ENCODE peak calls at places on chromosomes 11 and 22, in ten cellular contexts. T is foreskin fibroblast; W is glutamatergic neuron; A is cardiac muscle cell; R is H9; N is mesothelial cell of epicardium; B is adrenal gland; Q is AG04450; M is fibroblast of the aortic adventitia; O is activated CD8-positive, alpha-beta T cell treated with anti-CD3 and anti-CD28 coated beads for 36 hours. S is an unnamed sample.

GRCh38 chr11:47617417-47617809 is 23.2 kb upstream of the C1QTNF4 start:
- DNase-seq in T (peak; percentile 74), W (no peak), A (peak; percentile 46), R (no peak), N (no peak), B (no peak), Q (peak; percentile 44), M (peak; percentile 68), O (no peak), S (no peak)

GRCh38 chr22:44801476-44801875 is 49.1 kb downstream of the ARHGAP8 start:
- DNase-seq in T (no peak), W (no peak), A (no peak), R (no peak), N (no peak), B (no peak), Q (no peak), M (no peak), O (no peak), S (no peak)

GRCh38 chr11:14905104-14906033 is 13.3 kb upstream of the CYP2R1 start:
- DNase-seq in T (peak; percentile 45), W (peak; percentile 80), A (peak; percentile 63), R (peak; percentile 90), N (no peak), B (peak; percentile 35), Q (no peak), M (peak; percentile 33), O (peak; percentile 86), S (no peak)

GRCh38 chr11:12840871-12841516 is 166.8 kb downstream of the TEAD1 start:
- DNase-seq in T (peak; percentile 67), W (no peak), A (no peak), R (no peak), N (no peak), B (no peak), Q (no peak), M (peak; percentile 35), O (no peak), S (no peak)

GRCh38 chr11:115439385-115439784 is 64.8 kb downstream of the CADM1 start:
- DNase-seq in T (peak; percentile 1), W (no peak), A (no peak), R (no peak), N (no peak), B (no peak), Q (peak; percentile 44), M (no peak), O (no peak), S (no peak)

GRCh38 chr11:95688501-95689222 is 100.9 kb downstream of the FAM76B start:
- DNase-seq in T (no peak), W (no peak), A (no peak), R (no peak), N (no peak), B (no peak), Q (no peak), M (no peak), O (no peak), S (no peak)

GRCh38 chr22:40728731-40729189 is 49.5 kb downstream of the MCHR1 start:
- DNase-seq in T (peak; percentile 24), W (no peak), A (peak; percentile 64), R (no peak), N (peak; percentile 52), B (no peak), Q (no peak), M (peak; percentile 37), O (peak; percentile 79), S (no peak)

GRCh38 chr11:59756496-59756840 is 1.3 kb downstream of the STX3 start:
- DNase-seq in T (peak; percentile 57), W (no peak), A (no peak), R (no peak), N (no peak), B (no peak), Q (no peak), M (no peak), O (no peak), S (no peak)

GRCh38 chr11:122672892-122673291 is 17.4 kb downstream of the UBASH3B start:
- DNase-seq in T (peak; percentile 61), W (no peak), A (no peak), R (no peak), N (no peak), B (peak; percentile 37), Q (no peak), M (no peak), O (no peak), S (no peak)

GRCh38 chr22:26751217-26751616 is 93.8 kb downstream of the MIAT start:
- DNase-seq in T (no peak), W (no peak), A (peak; percentile 61), R (peak; percentile 96), N (no peak), B (peak; percentile 29), Q (no peak), M (no peak), O (no peak), S (no peak)

GRCh38 chr22:26753125-26753862 is 95.9 kb downstream of the MIAT start:
- DNase-seq in T (no peak), W (no peak), A (no peak), R (peak; percentile 44), N (no peak), B (no peak), Q (no peak), M (no peak), O (no peak), S (no peak)

GRCh38 chr22:26757496-26757895 is 100.1 kb downstream of the MIAT start:
- DNase-seq in T (no peak), W (no peak), A (no peak), R (no peak), N (no peak), B (no peak), Q (no peak), M (no peak), O (no peak), S (no peak)

GRCh38 chr22:26762503-26763170 is 105.2 kb downstream of the MIAT start:
- DNase-seq in T (no peak), W (no peak), A (no peak), R (no peak), N (no peak), B (no peak), Q (no peak), M (no peak), O (no peak), S (no peak)

GRCh38 chr22:26756675-26757293 is 99.4 kb downstream of the MIAT start:
- DNase-seq in T (peak; percentile 65), W (peak; percentile 74), A (peak; percentile 65), R (peak; percentile 72), N (peak; percentile 79), B (peak; percentile 70), Q (no peak), M (peak; percentile 47), O (peak; percentile 59), S (peak; percentile 48)
- TF ChIP-seq CTCF in T (peak; percentile 71), W (peak; percentile 96), A (peak; percentile 73), R (peak; percentile 95), N (peak; percentile 96), B (peak; percentile 98), Q (peak; percentile 76), M (peak; percentile 69), O (peak; percentile 82), S (peak; percentile 93)

DNA sequence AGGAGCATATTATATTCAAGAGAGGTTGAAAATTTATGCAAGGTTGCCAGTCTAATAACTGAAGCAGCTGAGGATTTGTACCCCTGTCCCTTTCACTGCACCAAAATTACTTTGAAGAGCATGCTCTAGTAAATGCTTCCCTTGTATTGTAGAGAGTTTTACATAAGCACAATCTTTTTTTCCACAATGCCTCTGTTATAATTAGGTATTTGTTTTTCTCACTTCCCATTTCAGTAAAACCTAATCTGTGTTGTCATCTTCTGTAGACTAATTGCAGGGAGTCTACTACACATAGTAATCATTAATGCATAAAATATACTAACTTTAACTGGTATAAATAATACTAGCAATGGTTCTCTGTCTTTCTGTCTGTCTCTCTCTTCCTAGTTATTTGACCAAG is 718.4 kb upstream of the ANO5 start:
- DNase-seq in T (no peak), W (no peak), A (no peak), R (no peak), N (no peak), B (no peak), Q (no peak), M (no peak), O (no peak), S (no peak)
- TF ChIP-seq CTCF in T (no peak), W (no peak), A (no peak), R (no peak), N (no peak), B (no peak), Q (no peak), M (no peak), O (no peak), S (no peak)

DNA sequence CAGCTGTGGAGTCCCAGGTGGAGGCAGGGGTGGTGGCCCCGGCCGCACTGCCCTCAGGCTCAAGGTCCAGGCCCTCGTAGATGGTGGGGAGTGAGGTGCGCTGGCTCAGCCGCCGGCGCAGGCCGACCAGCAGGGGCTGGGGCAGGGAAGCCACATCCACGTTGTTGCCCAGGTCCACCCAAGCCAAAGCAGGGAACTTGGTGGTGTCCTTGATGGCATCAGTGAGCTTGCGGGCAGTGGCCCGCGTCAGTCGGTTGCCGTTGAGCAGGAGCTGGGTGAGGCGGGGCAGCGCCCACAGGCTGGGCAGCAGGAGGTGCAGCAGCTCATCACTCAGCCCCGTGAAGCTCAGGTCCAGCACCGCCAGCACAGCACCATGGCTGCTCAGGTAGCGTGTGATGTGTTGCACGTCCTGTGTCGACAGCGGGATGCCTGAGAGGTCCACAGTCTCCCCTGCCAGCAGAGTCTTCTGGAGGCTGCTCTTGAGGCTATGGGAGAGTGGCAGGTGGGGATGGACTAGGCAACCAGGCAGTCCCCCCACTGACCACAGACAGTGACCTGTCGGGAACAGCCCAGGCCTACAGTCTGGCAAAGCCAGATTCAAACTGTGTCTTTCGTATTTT is 6.8 kb downstream of the LRRC75B start:
- DNase-seq in T (no peak), W (no peak), A (no peak), R (no peak), N (no peak), B (no peak), Q (no peak), M (no peak), O (no peak), S (no peak)
- TF ChIP-seq CTCF in T (no peak), W (no peak), A (no peak), R (no peak), N (no peak), B (no peak), Q (no peak), M (no peak), O (no peak), S (no peak)

DNA sequence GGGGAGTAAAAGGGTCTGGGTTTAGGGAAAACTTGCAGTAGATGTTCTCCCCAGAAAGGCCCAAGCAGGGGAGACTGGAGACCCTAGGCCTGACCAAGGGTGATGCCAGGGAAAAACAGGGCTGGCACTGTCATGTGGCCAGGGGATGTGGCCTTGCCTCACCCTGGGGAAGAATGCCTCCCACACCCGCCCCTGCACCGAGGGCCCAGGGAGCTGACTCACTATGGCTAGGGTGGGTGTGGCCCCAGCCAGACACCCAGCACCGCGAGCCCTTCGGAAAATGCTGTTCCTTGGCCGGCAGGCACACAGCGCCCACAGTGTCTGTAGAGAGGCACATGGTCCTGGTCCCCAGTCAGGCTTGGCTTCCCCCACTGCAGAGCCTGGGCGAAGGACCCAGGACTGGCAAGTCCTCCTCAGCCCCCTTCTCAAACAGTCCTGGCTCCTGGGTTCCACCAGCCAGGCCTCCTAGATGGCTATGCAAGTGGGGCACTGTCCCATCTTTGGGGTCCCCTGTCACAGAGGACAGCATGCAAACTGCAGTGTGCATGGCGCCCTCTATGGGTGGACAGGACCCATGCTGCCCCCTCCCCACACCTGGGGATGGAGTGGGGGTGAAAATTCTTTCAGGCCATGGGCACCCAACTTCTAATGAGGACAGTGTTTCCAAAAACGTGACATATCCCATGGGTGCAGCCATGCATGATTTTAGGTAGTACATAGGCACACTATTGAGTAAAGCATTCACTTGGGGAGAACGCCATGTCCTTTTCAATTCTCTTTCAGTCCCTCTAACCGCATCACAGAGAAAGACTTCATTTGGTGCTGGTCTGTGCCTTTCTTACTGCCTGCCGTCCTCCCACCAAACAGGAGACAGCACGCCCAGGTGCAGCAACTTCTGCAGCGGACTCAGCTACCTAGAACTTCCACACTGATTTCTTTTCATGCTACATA is 15.2 kb downstream of the TMPRSS5 start:
- DNase-seq in T (peak; percentile 54), W (no peak), A (peak; percentile 75), R (peak; percentile 76), N (no peak), B (peak; percentile 63), Q (no peak), M (peak; percentile 22), O (peak; percentile 28), S (no peak)
- TF ChIP-seq CTCF in T (peak; percentile 17), W (peak; percentile 66), A (peak; percentile 45), R (peak; percentile 97), N (peak; percentile 29), B (peak; percentile 23), Q (no peak), M (no peak), O (peak; percentile 47), S (peak; percentile 52)

S was measured in progenitor cell of endocrine pancreas.